ENCODE peak calls at places on chromosomes 3 and 15, in six cellular contexts. U, S, N, F, T and E are unnamed samples.
A peak's percentile ranks its signal among the peaks of the same experiment; 100 is the strongest.

GRCh38 chr3:56591256-56591655 is 34.3 kb downstream of the CCDC66 start:
- DNase-seq in U (peak; percentile 56), S (no peak), N (no peak), F (no peak), T (no peak), E (no peak)

GRCh38 chr3:6074952-6075351 is 786.0 kb upstream of the GRM7 start:
- DNase-seq in U (no peak), S (no peak), N (no peak), F (no peak), T (no peak), E (no peak)

GRCh38 chr3:147392083-147392916 is 14.0 kb downstream of the ZIC4 start:
- DNase-seq in U (no peak), S (peak; percentile 77), N (no peak), F (no peak), T (no peak), E (no peak)

GRCh38 chr3:30007668-30008067 is 598.7 kb upstream of the TGFBR2 start:
- DNase-seq in U (no peak), S (peak; percentile 69), N (no peak), F (no peak), T (no peak), E (no peak)

GRCh38 chr15:40841741-40842140 is 2.1 kb upstream of the SPINT1 start:
- DNase-seq in U (no peak), S (no peak), N (no peak), F (no peak), T (no peak), E (no peak)

GRCh38 chr3:67000006-67000405 is 1.9 kb downstream of the KBTBD8 start:
- DNase-seq in U (peak; percentile 37), S (no peak), N (no peak), F (no peak), T (no peak), E (no peak)

GRCh38 chr15:55253580-55253979 is 36.0 kb downstream of the RAB27A start:
- DNase-seq in U (peak; percentile 93), S (no peak), N (no peak), F (no peak), T (no peak), E (no peak)

GRCh38 chr3:130316164-130316563 is 29.3 kb upstream of the COL6A5 start:
- DNase-seq in U (peak; percentile 44), S (no peak), N (peak; percentile 46), F (no peak), T (no peak), E (no peak)

GRCh38 chr15:51334011-51334426 is 4.4 kb downstream of the CYP19A1 start:
- DNase-seq in U (no peak), S (no peak), N (no peak), F (no peak), T (no peak), E (no peak)

GRCh38 chr3:186990878-186991308 is 60.6 kb downstream of the ST6GAL1 start:
- DNase-seq in U (peak; percentile 26), S (no peak), N (peak; percentile 56), F (no peak), T (no peak), E (no peak)

GRCh38 chr15:66653398-66653797 is 48.6 kb upstream of the SMAD6 start:
- DNase-seq in U (no peak), S (no peak), N (no peak), F (no peak), T (no peak), E (no peak)
- H3K27ac ChIP-seq in U (no peak overlapping the region), S (no peak overlapping the region), N (no peak overlapping the region), F (no peak overlapping the region), T (no peak overlapping the region), E (no peak overlapping the region)

DNA sequence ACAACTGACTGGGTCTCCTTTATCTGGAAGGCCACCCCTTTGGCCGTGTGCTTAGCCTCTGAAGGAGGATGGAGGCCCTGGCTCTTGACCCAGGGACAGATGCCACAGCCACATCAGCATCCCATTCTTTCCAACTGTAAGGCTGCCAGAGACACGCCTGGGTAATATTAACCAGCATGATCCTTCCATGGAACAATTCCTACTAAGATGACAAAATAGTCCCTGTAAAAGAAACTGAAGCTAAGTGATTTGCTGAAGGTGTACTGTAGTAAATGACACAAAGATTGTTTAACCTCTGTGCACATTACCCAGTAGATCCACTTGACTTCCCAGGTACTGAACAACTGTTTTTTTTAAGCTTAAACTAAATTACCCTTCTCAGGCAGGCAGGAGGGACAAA is 352.7 kb downstream of the SLC9A9 start:
- DNase-seq in U (no peak), S (no peak), N (peak; percentile 19), F (no peak), T (no peak), E (no peak)
- H3K4me3 ChIP-seq in U (no peak overlapping the region), S (no peak overlapping the region), N (no peak overlapping the region), F (no peak overlapping the region), T (no peak overlapping the region), E (no peak overlapping the region)

GRCh38 chr3:13542142-13542541 is 6.8 kb upstream of the FBLN2 start:
- DNase-seq in U (no peak), S (no peak), N (no peak), F (no peak), T (no peak), E (no peak)

GRCh38 chr3:13544951-13545651 is 3.8 kb upstream of the FBLN2 start:
- DNase-seq in U (no peak), S (no peak), N (no peak), F (no peak), T (no peak), E (no peak)

GRCh38 chr3:13541691-13542090 is 7.2 kb upstream of the FBLN2 start:
- DNase-seq in U (no peak), S (no peak), N (peak; percentile 7), F (no peak), T (no peak), E (no peak)

GRCh38 chr3:13544293-13544831 is 4.6 kb upstream of the FBLN2 start:
- DNase-seq in U (peak; percentile 69), S (no peak), N (no peak), F (no peak), T (no peak), E (no peak)

GRCh38 chr3:13543251-13543650 is 5.7 kb upstream of the FBLN2 start:
- DNase-seq in U (peak; percentile 95), S (no peak), N (peak; percentile 84), F (no peak), T (peak; percentile 61), E (no peak)
- H3K4me1 ChIP-seq in U (peaks cover 7% of the 10 kb centered on the region), S (no peaks in the 10 kb centered on the region), N (no peaks in the 10 kb centered on the region), F (peaks cover 2% of the 10 kb centered on the region), T (peaks cover 61% of the 10 kb centered on the region), E (no peaks in the 10 kb centered on the region)

DNA sequence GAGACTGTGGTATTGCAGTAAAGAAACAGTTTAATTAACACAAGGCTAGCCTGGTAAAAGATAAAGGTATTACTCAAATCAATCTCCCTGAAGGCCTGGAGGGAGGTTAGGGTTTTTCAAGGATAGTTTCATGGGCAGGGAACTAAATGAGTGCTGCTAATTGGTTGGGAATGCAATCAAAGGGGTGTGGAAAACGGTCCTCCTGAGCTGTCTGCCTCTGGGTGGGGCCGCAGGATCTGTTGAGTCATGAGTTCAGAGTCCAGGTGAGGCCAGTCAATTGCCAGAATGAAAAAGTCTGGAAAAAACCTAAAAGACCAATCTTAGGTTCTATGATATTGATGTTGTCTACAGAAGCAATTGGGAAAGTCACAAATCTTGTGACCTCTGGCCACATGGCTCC is 293.2 kb downstream of the MCTP2 start:
- DNase-seq in U (no peak), S (no peak), N (no peak), F (no peak), T (no peak), E (no peak)
- H3K27ac ChIP-seq in U (no peak overlapping the region), S (no peak overlapping the region), N (no peak overlapping the region), F (no peak overlapping the region), T (no peak overlapping the region), E (no peak overlapping the region)

GRCh38 chr15:23564798-23565394 is 578 bp upstream of the MKRN3 start:
- DNase-seq in U (no peak), S (no peak), N (no peak), F (no peak), T (no peak), E (no peak)
- H3K4me3 ChIP-seq in U (no peak overlapping the region), S (no peak overlapping the region), N (no peak overlapping the region), F (no peak overlapping the region), T (peak overlapping the region; percentile 23), E (no peak overlapping the region)

DNA sequence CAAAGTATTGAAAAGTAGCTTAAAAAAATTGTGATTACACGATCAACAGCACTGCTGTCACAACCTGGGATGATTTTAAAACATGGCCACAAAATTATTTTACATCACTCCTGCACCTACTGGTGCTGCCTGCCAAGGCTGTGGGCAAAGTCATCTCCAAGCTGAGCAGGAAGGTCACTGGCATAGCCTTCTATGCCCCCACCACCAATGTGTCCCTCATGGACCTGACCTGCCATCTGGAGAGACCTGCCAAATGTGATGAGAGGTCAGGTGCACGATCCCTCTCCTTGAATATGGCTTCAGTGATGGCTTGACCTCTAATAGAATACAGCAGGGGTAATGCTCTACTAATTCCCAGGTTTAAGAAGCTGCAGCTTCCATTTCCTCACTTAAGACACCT is 57.8 kb downstream of the PIK3CB start:
- DNase-seq in U (no peak), S (no peak), N (no peak), F (no peak), T (no peak), E (no peak)
- H3K4me1 ChIP-seq in U (peaks cover 22% of the 10 kb centered on the region), S (peaks cover 22% of the 10 kb centered on the region), N (peaks cover 19% of the 10 kb centered on the region), F (no peaks in the 10 kb centered on the region), T (peaks cover 28% of the 10 kb centered on the region), E (peaks cover 10% of the 10 kb centered on the region)

DNA sequence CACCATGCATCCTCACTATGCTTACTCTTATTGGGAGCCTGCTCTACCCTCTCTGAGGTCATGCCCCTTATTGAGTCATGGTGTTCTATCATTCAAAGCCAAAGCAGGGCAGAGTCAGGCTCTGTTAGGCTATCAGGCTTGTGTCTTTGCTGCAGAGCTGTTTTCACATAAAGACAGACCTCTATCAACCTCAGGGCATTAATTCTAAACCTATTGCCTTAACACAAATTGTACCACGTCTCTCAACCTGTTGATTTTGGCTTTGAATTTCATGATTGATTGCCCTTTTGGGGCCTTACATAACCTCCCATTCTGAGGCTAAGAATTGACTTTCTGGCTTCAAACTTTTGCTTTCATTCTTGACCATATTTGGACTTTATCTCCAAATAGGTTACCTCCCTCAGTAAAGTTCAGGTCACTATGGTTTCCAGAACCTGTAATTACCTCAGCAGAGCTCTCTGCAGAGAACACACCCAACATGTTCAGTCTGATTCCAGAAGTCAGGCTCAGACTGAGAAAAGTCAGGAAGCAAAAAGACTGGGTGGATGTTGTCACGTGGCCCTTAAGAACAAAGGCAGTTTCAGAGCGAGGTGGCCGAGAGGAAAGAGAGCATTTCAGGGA is 221.4 kb upstream of the NANOGP8 start:
- DNase-seq in U (peak; percentile 79), S (peak; percentile 55), N (no peak), F (no peak), T (no peak), E (no peak)
- H3K27ac ChIP-seq in U (peak overlapping the region; percentile 13), S (no peak overlapping the region), N (peak overlapping the region; percentile 70), F (no peak overlapping the region), T (peak overlapping the region; percentile 29), E (no peak overlapping the region)